ENCODE peak calls at places on chromosomes 13 and 19, in ten cellular contexts. B is stimulated activated CD4-positive, alpha-beta T cell treated with anti-CD3 and anti-CD28 coated beads, Interleukin-4, amount 100 ng/mL, for 4 hours; U is HFF-Myc; R is substantia nigra; C is fibroblast of gingiva; V is tibial artery; K is neural crest cell; F is Peyer's patch; E is fibroblast of pulmonary artery; O is iris pigment epithelial cell. Z is an unnamed sample.
A peak's percentile ranks its signal among the peaks of the same experiment; 100 is the strongest.

GRCh38 chr13:113138792-113139551 is 16.4 kb downstream of the F10 start:
- DNase-seq in V (peak; percentile 10), U (no peak), C (no peak), B (no peak), F (no peak), K (no peak), R (no peak), E (no peak), O (peak; percentile 11), Z (peak; percentile 22)

GRCh38 chr13:31996611-31997010 is 35.0 kb upstream of the FRY start:
- DNase-seq in O (no peak), B (no peak), F (no peak), R (no peak), V (no peak), C (no peak), U (no peak), K (no peak), E (no peak), Z (no peak)

GRCh38 chr13:74201530-74201929 is 67.3 kb upstream of the KLF12 start:
- DNase-seq in B (no peak), F (no peak), E (no peak), R (no peak), O (no peak), V (no peak), C (peak; percentile 63), K (no peak), U (no peak), Z (no peak)

GRCh38 chr13:77375554-77375953 is 48.7 kb upstream of the MYCBP2 start:
- DNase-seq in B (no peak), K (no peak), V (no peak), C (no peak), F (no peak), O (no peak), E (no peak), R (no peak), U (no peak), Z (no peak)

GRCh38 chr19:29620931-29621351 is 14.9 kb downstream of the POP4 start:
- DNase-seq in R (no peak), K (no peak), V (no peak), B (peak; percentile 38), U (no peak), C (no peak), E (no peak), O (no peak), F (no peak), Z (no peak)

GRCh38 chr19:5191091-5191490 is 149.5 kb downstream of the PTPRS start:
- DNase-seq in E (no peak), O (peak; percentile 20), U (no peak), F (no peak), C (no peak), V (no peak), R (no peak), K (no peak), B (no peak), Z (no peak)

GRCh38 chr13:113628291-113629270 is 29.4 kb downstream of the ATP4B start:
- DNase-seq in V (no peak), C (no peak), K (no peak), R (no peak), B (no peak), O (no peak), F (no peak), U (no peak), E (no peak), Z (no peak)

GRCh38 chr19:43594710-43595604 is 977 bp downstream of the IRGQ start:
- DNase-seq in O (peak; percentile 77), R (peak; percentile 28), F (peak; percentile 78), B (peak; percentile 69), V (no peak), U (no peak), C (peak; percentile 42), K (peak; percentile 56), E (peak; percentile 76), Z (peak; percentile 56)

GRCh38 chr13:104769520-104769919 is 1703.3 kb upstream of the SLC10A2 start:
- DNase-seq in V (no peak), K (no peak), F (no peak), U (no peak), R (no peak), O (no peak), C (no peak), E (no peak), B (no peak), Z (no peak)

GRCh38 chr13:43140985-43141384 is 117.6 kb downstream of the DNAJC15 start:
- DNase-seq in B (no peak), O (no peak), E (no peak), U (no peak), C (no peak), K (no peak), R (no peak), F (no peak), V (no peak), Z (no peak)

GRCh38 chr13:56837161-56837560 is 303.6 kb upstream of the PRR20A start:
- DNase-seq in V (no peak), K (no peak), R (no peak), B (no peak), E (no peak), U (no peak), O (no peak), C (no peak), F (no peak), Z (no peak)